ENCODE peak calls at places on chromosome 17, in four cellular contexts. Z is hepatocyte, G is K562, F is mammary epithelial cell. B is an unnamed sample. For H3K9me3, the result is how much of the 10 kb centered on the place peaks cover.

GRCh38 chr17:8173871-8174322 is 2.3 kb downstream of the TMEM107 start:
- DNase-seq in Z (peak), G (no peak), F (no peak), B (peak)

GRCh38 chr17:44672479-44673093 is 16.3 kb downstream of the MEIOC start:
- DNase-seq in Z (peak), G (peak), F (no peak), B (peak)

GRCh38 chr17:19702231-19702641 is 14.1 kb downstream of the SLC47A2 start:
- DNase-seq in Z (no peak), G (no peak), F (no peak), B (peak)

GRCh38 chr17:68398731-68399637 is 58.3 kb downstream of the WIPI1 start:
- DNase-seq in Z (peak), G (peak), F (peak), B (peak)

GRCh38 chr17:13835151-13835550 is 233.4 kb upstream of the HS3ST3A1 start:
- DNase-seq in Z (no peak), G (no peak), F (no peak), B (no peak)

GRCh38 chr17:35797370-35797769 is 1.9 kb upstream of the MMP28 start:
- DNase-seq in Z (no peak), G (no peak), F (no peak), B (peak)

GRCh38 chr17:35577826-35578194 is 561 bp downstream of the PEX12 start:
- DNase-seq in Z (peak), G (peak), F (peak), B (no peak)

GRCh38 chr17:38885728-38886642 is 16.1 kb downstream of the LASP1 start:
- DNase-seq in Z (peak), G (no peak), F (no peak), B (peak)

GRCh38 chr17:81866440-81867122 is 4.6 kb downstream of the ARHGDIA start:
- DNase-seq in Z (no peak), G (peak), F (no peak), B (peak)

GRCh38 chr17:73432624-73433190 is 120.9 kb upstream of the CDC42EP4 start:
- DNase-seq in Z (no peak), G (no peak), F (no peak), B (no peak)

GRCh38 chr17:75011788-75012319 is 616 bp upstream of the MRPL58 start:
- DNase-seq in Z (peak), G (no peak), F (no peak), B (peak)

GRCh38 chr17:81518785-81519283 is 6.2 kb upstream of the ACTG1 start:
- DNase-seq in Z (peak), G (peak), F (peak), B (peak)

GRCh38 chr17:75144816-75145511 is 9.3 kb downstream of the JPT1 start:
- DNase-seq in Z (no peak), G (no peak), F (no peak), B (peak)

GRCh38 chr17:40309938-40310510 is 1.0 kb downstream of the RARA start:
- DNase-seq in Z (no peak), G (no peak), F (no peak), B (peak)

GRCh38 chr17:50593321-50593720 is 32.8 kb downstream of the CACNA1G start:
- DNase-seq in Z (peak), G (no peak), F (no peak), B (no peak)

GRCh38 chr17:57420674-57421392 is 164.5 kb downstream of the MSI2 start:
- DNase-seq in Z (peak), G (peak), F (no peak), B (no peak)

GRCh38 chr17:66302761-66303626 is 581 bp downstream of the PRKCA start:
- DNase-seq in Z (peak), G (peak), F (peak), B (peak)

GRCh38 chr17:13005530-13005929 is 12.3 kb downstream of the ELAC2 start:
- DNase-seq in Z (no peak), G (no peak), F (no peak), B (no peak)

GRCh38 chr17:53219821-53220220 is 602.9 kb upstream of the KIF2B start:
- DNase-seq in Z (no peak), G (no peak), F (no peak), B (no peak)
- H3K9me3 ChIP-seq in Z (under half), G (under half), F (under half), B (under half)

GRCh38 chr17:28811594-28812135 is 30.9 kb downstream of the FAM222B start:
- DNase-seq in Z (peak), G (peak), F (peak), B (no peak)
- H2AFZ ChIP-seq in Z (peak), G (peak), F (peak), B (peak)

DNA sequence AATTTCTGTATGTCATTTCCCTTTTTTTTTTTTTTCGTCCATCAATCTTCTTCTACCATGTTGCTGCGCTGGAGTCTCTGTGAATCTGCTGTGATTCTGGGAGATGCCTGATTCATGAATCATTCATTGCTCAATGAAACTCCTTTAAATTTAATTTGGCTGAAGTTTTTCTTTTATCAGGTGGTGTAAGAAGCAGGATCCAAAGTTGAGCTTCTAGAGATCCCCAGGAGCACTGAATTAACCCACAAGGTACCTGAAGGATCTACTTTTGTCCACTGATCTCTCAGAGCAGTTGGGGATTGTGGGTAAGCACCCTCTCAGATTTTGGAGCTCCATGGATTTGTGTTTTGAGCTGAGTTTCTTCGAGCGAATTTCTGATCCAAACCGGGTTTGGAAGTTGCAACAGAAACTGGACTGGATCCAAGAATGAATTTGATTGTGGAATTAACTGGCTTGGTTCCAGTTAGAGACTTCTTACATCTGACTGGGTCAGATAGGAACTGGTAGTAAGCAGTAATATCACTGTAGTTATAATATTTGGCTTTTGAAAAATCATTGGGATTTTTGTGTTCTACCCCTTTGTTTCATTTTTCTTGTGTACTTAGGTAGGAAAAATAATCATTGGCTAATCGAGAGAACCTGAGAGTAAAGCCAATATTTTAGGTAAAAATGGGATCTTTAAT is 447.8 kb upstream of the TOM1L1 start:
- DNase-seq in Z (no peak), G (no peak), F (no peak), B (no peak)
- H3K9me3 ChIP-seq in Z (under half), G (under half), F (under half), B (under half)

DNA sequence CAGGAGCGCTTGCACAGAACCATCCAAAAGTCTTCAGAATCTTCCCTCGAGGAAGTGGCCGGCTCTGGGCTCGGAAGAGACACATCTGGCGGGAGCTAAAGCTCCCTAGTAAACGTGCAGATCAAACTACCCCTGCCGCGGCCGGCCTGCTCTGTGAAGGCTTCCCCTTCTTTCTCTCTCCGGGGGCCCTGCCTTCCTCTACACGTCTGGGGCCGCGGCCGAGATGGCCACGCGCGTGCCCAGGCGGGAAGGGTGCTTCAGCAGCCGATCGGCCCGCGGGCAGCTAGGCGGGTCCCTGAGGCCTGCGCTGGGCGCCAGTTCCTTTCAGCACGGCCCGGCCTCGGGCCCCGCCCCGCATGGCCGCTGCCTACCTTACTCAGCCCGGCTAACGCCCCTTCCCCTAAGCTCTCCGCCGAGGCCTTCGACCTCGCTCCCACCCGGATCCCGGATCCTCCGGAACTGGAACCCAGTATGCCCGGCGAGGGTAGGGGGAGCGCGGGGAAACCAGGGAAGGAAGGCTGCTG is 408 bp downstream of the TMEM11 start:
- DNase-seq in Z (peak), G (peak), F (no peak), B (peak)
- H2AFZ ChIP-seq in Z (peak), G (peak), F (peak), B (peak)

DNA sequence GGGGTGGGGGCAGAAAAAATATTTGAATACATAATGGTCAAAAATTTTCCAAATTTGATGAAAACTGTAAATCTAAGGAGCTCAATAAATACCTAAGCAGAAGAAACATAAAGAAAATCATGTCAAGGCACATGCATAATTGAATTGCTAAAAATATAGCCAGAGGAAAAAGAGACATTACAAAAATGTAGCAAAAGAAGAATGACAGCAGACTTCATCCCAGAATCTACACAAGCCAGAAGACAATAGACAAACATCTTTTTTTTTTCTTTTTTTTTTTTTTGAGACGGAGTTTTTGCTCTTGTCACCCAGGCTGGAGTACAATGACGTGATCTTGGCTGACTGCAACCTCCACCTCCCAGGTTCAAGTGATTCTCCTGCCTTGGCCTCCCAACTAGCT is 62.0 kb upstream of the ATP2A3 start:
- DNase-seq in Z (no peak), G (no peak), F (no peak), B (no peak)
- H3K9me3 ChIP-seq in Z (under half), G (under half), F (under half), B (under half)